ENCODE peak calls at places on chromosomes 5 and 9, in ten cellular contexts. One of them, this sample, is unnamed.

GRCh38 chr9:137959641-137960411 is 82.2 kb downstream of the CACNA1B start:
- DNase-seq in GM20000: no peak
- DNase-seq in left lung: no peak
- DNase-seq in HCT116: no peak
- DNase-seq in WTC11: peak
- DNase-seq in omental fat pad: no peak
- DNase-seq in osteocyte: peak
- DNase-seq in prostate gland: no peak
- DNase-seq in lower leg skin: no peak
- DNase-seq in breast epithelium: peak
- DNase-seq in this sample: no peak

GRCh38 chr9:109498195-109499060 is at the start of gene PTPN3:
- DNase-seq in HCT116: no peak
- DNase-seq in left lung: peak
- DNase-seq in WTC11: peak
- DNase-seq in osteocyte: no peak
- DNase-seq in GM20000: peak
- DNase-seq in lower leg skin: no peak
- DNase-seq in prostate gland: no peak
- DNase-seq in omental fat pad: no peak
- DNase-seq in breast epithelium: no peak
- DNase-seq in this sample: no peak

GRCh38 chr5:113652161-113652560 is 138.7 kb downstream of the YTHDC2 start:
- DNase-seq in GM20000: no peak
- DNase-seq in prostate gland: no peak
- DNase-seq in breast epithelium: no peak
- DNase-seq in left lung: no peak
- DNase-seq in WTC11: no peak
- DNase-seq in lower leg skin: no peak
- DNase-seq in omental fat pad: no peak
- DNase-seq in HCT116: no peak
- DNase-seq in osteocyte: no peak
- DNase-seq in this sample: no peak

GRCh38 chr5:17228833-17229291 is 11.4 kb downstream of the BASP1 start:
- DNase-seq in WTC11: no peak
- DNase-seq in omental fat pad: no peak
- DNase-seq in lower leg skin: no peak
- DNase-seq in GM20000: peak
- DNase-seq in breast epithelium: no peak
- DNase-seq in left lung: no peak
- DNase-seq in prostate gland: peak
- DNase-seq in osteocyte: no peak
- DNase-seq in HCT116: no peak
- DNase-seq in this sample: no peak

GRCh38 chr5:116572375-116573278 is 2.0 kb downstream of the SEMA6A start:
- DNase-seq in left lung: peak
- DNase-seq in lower leg skin: peak
- DNase-seq in prostate gland: peak
- DNase-seq in osteocyte: no peak
- DNase-seq in WTC11: peak
- DNase-seq in HCT116: no peak
- DNase-seq in breast epithelium: peak
- DNase-seq in omental fat pad: no peak
- DNase-seq in GM20000: no peak
- DNase-seq in this sample: no peak

GRCh38 chr5:122091942-122092600 is 14.0 kb upstream of the LOX start:
- DNase-seq in omental fat pad: no peak
- DNase-seq in left lung: no peak
- DNase-seq in HCT116: peak
- DNase-seq in prostate gland: no peak
- DNase-seq in osteocyte: no peak
- DNase-seq in WTC11: no peak
- DNase-seq in breast epithelium: no peak
- DNase-seq in GM20000: no peak
- DNase-seq in lower leg skin: no peak
- DNase-seq in this sample: no peak

GRCh38 chr5:111537153-111538024 is 25.1 kb upstream of the STARD4 start:
- DNase-seq in prostate gland: no peak
- DNase-seq in left lung: no peak
- DNase-seq in HCT116: no peak
- DNase-seq in lower leg skin: no peak
- DNase-seq in WTC11: no peak
- DNase-seq in omental fat pad: no peak
- DNase-seq in GM20000: no peak
- DNase-seq in breast epithelium: no peak
- DNase-seq in osteocyte: no peak
- DNase-seq in this sample: no peak

GRCh38 chr5:17019324-17019723 is 83.2 kb upstream of the MYO10 start:
- DNase-seq in breast epithelium: no peak
- DNase-seq in HCT116: no peak
- DNase-seq in WTC11: no peak
- DNase-seq in left lung: no peak
- DNase-seq in GM20000: no peak
- DNase-seq in osteocyte: no peak
- DNase-seq in lower leg skin: no peak
- DNase-seq in prostate gland: no peak
- DNase-seq in omental fat pad: no peak
- DNase-seq in this sample: no peak

GRCh38 chr5:113939959-113940358 is 421.9 kb upstream of the KCNN2 start:
- DNase-seq in GM20000: no peak
- DNase-seq in left lung: no peak
- DNase-seq in omental fat pad: no peak
- DNase-seq in HCT116: no peak
- DNase-seq in osteocyte: no peak
- DNase-seq in breast epithelium: no peak
- DNase-seq in lower leg skin: no peak
- DNase-seq in WTC11: no peak
- DNase-seq in prostate gland: no peak
- DNase-seq in this sample: no peak

GRCh38 chr9:133200631-133201030 is 8.4 kb downstream of the OBP2B start:
- DNase-seq in WTC11: no peak
- DNase-seq in left lung: no peak
- DNase-seq in GM20000: no peak
- DNase-seq in omental fat pad: no peak
- DNase-seq in lower leg skin: peak
- DNase-seq in osteocyte: no peak
- DNase-seq in prostate gland: no peak
- DNase-seq in HCT116: no peak
- DNase-seq in breast epithelium: no peak
- DNase-seq in this sample: no peak

GRCh38 chr5:80069918-80070318 is 34.8 kb downstream of the THBS4 start:
- DNase-seq in lower leg skin: no peak
- DNase-seq in WTC11: no peak
- DNase-seq in osteocyte: peak
- DNase-seq in HCT116: no peak
- DNase-seq in omental fat pad: no peak
- DNase-seq in GM20000: no peak
- DNase-seq in breast epithelium: no peak
- DNase-seq in left lung: no peak
- DNase-seq in prostate gland: no peak
- DNase-seq in this sample: no peak

GRCh38 chr9:17936365-17936764 is 357.5 kb downstream of the SH3GL2 start:
- DNase-seq in WTC11: no peak
- DNase-seq in prostate gland: no peak
- DNase-seq in osteocyte: no peak
- DNase-seq in lower leg skin: no peak
- DNase-seq in breast epithelium: no peak
- DNase-seq in omental fat pad: no peak
- DNase-seq in GM20000: no peak
- DNase-seq in HCT116: no peak
- DNase-seq in left lung: no peak
- DNase-seq in this sample: no peak

GRCh38 chr9:82982271-82982880 is 80.6 kb downstream of the RASEF start:
- DNase-seq in GM20000: no peak
- DNase-seq in left lung: no peak
- DNase-seq in osteocyte: no peak
- DNase-seq in HCT116: no peak
- DNase-seq in lower leg skin: no peak
- DNase-seq in prostate gland: no peak
- DNase-seq in WTC11: no peak
- DNase-seq in breast epithelium: no peak
- DNase-seq in omental fat pad: no peak
- DNase-seq in this sample: no peak

GRCh38 chr9:70257991-70258691 is 637 bp upstream of the SMC5 start:
- DNase-seq in HCT116: peak
- DNase-seq in osteocyte: no peak
- DNase-seq in WTC11: peak
- DNase-seq in omental fat pad: no peak
- DNase-seq in left lung: peak
- DNase-seq in GM20000: peak
- DNase-seq in breast epithelium: peak
- DNase-seq in lower leg skin: no peak
- DNase-seq in prostate gland: peak
- DNase-seq in this sample: no peak

GRCh38 chr9:93813687-93814560 is 141.2 kb downstream of the BARX1 start:
- DNase-seq in WTC11: no peak
- DNase-seq in HCT116: no peak
- DNase-seq in osteocyte: no peak
- DNase-seq in omental fat pad: no peak
- DNase-seq in breast epithelium: no peak
- DNase-seq in lower leg skin: peak
- DNase-seq in GM20000: peak
- DNase-seq in prostate gland: no peak
- DNase-seq in left lung: peak
- DNase-seq in this sample: peak

GRCh38 chr9:117936185-117936758 is 232.1 kb downstream of the TLR4 start:
- DNase-seq in breast epithelium: no peak
- DNase-seq in lower leg skin: no peak
- DNase-seq in prostate gland: no peak
- DNase-seq in omental fat pad: no peak
- DNase-seq in GM20000: peak
- DNase-seq in left lung: no peak
- DNase-seq in osteocyte: no peak
- DNase-seq in WTC11: no peak
- DNase-seq in HCT116: no peak
- DNase-seq in this sample: no peak

GRCh38 chr9:129027224-129027684 is 877 bp downstream of the SH3GLB2 start:
- DNase-seq in lower leg skin: no peak
- DNase-seq in left lung: no peak
- DNase-seq in omental fat pad: no peak
- DNase-seq in GM20000: no peak
- DNase-seq in breast epithelium: no peak
- DNase-seq in prostate gland: no peak
- DNase-seq in HCT116: no peak
- DNase-seq in osteocyte: no peak
- DNase-seq in WTC11: no peak
- DNase-seq in this sample: no peak

GRCh38 chr9:136645903-136646754 is 16.6 kb upstream of the EGFL7 start:
- DNase-seq in omental fat pad: no peak
- DNase-seq in GM20000: no peak
- DNase-seq in left lung: peak
- DNase-seq in prostate gland: no peak
- DNase-seq in WTC11: no peak
- DNase-seq in osteocyte: no peak
- DNase-seq in HCT116: no peak
- DNase-seq in breast epithelium: no peak
- DNase-seq in lower leg skin: no peak
- DNase-seq in this sample: peak

GRCh38 chr5:175848676-175849075 is 22.7 kb upstream of the CPLX2 start:
- DNase-seq in left lung: no peak
- DNase-seq in prostate gland: no peak
- DNase-seq in WTC11: no peak
- DNase-seq in osteocyte: no peak
- DNase-seq in GM20000: no peak
- DNase-seq in breast epithelium: no peak
- DNase-seq in omental fat pad: no peak
- DNase-seq in HCT116: no peak
- DNase-seq in lower leg skin: no peak
- DNase-seq in this sample: no peak

GRCh38 chr5:179267071-179267670 is 78.1 kb downstream of the ADAMTS2 start:
- DNase-seq in GM20000: no peak
- DNase-seq in WTC11: peak
- DNase-seq in breast epithelium: peak
- DNase-seq in HCT116: no peak
- DNase-seq in prostate gland: no peak
- DNase-seq in left lung: peak
- DNase-seq in osteocyte: peak
- DNase-seq in omental fat pad: peak
- DNase-seq in lower leg skin: peak
- DNase-seq in this sample: no peak
- TF ChIP-seq CTCF in GM20000: no peak
- TF ChIP-seq CTCF in WTC11: no peak
- TF ChIP-seq CTCF in breast epithelium: no peak
- TF ChIP-seq CTCF in HCT116: no peak
- TF ChIP-seq CTCF in prostate gland: no peak
- TF ChIP-seq CTCF in left lung: no peak
- TF ChIP-seq CTCF in osteocyte: no peak
- TF ChIP-seq CTCF in omental fat pad: no peak
- TF ChIP-seq CTCF in lower leg skin: no peak
- TF ChIP-seq CTCF in this sample: no peak

DNA sequence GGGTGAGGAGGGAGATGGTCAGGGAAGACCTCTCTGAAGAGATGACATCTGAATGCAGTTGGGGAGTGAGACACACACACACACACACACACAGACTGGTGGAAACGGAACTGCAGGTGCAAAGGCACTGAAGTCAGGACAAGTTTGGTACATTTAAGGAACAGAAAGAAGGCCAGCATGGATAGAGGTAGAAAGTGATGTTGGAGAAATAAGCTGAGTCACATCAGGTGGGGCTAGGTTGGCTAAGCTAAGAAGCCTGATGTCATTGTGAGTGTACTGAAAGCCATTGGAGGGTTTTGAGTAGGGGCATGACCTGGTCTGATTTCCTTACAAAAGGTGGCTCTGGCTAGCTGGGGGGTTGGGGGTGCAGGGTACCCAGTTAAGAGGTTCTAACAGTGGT is 3.1 kb downstream of the BSPRY start:
- DNase-seq in breast epithelium: no peak
- DNase-seq in left lung: no peak
- DNase-seq in GM20000: no peak
- DNase-seq in omental fat pad: no peak
- DNase-seq in lower leg skin: peak
- DNase-seq in osteocyte: no peak
- DNase-seq in HCT116: no peak
- DNase-seq in WTC11: no peak
- DNase-seq in prostate gland: no peak
- DNase-seq in this sample: no peak
- TF ChIP-seq CTCF in breast epithelium: no peak
- TF ChIP-seq CTCF in left lung: no peak
- TF ChIP-seq CTCF in GM20000: no peak
- TF ChIP-seq CTCF in omental fat pad: no peak
- TF ChIP-seq CTCF in lower leg skin: no peak
- TF ChIP-seq CTCF in osteocyte: no peak
- TF ChIP-seq CTCF in HCT116: no peak
- TF ChIP-seq CTCF in WTC11: no peak
- TF ChIP-seq CTCF in prostate gland: no peak
- TF ChIP-seq CTCF in this sample: no peak

GRCh38 chr9:134677743-134678142 is 36.1 kb downstream of the COL5A1 start:
- DNase-seq in lower leg skin: no peak
- DNase-seq in omental fat pad: no peak
- DNase-seq in breast epithelium: no peak
- DNase-seq in osteocyte: no peak
- DNase-seq in WTC11: no peak
- DNase-seq in prostate gland: no peak
- DNase-seq in HCT116: no peak
- DNase-seq in left lung: peak
- DNase-seq in GM20000: no peak
- DNase-seq in this sample: peak
- TF ChIP-seq CTCF in lower leg skin: no peak
- TF ChIP-seq CTCF in omental fat pad: no peak
- TF ChIP-seq CTCF in breast epithelium: no peak
- TF ChIP-seq CTCF in osteocyte: no peak
- TF ChIP-seq CTCF in WTC11: no peak
- TF ChIP-seq CTCF in prostate gland: no peak
- TF ChIP-seq CTCF in HCT116: no peak
- TF ChIP-seq CTCF in left lung: no peak
- TF ChIP-seq CTCF in GM20000: no peak
- TF ChIP-seq CTCF in this sample: no peak

GRCh38 chr9:124771021-124771866 is at the start of gene NR6A1:
- DNase-seq in prostate gland: peak
- DNase-seq in HCT116: peak
- DNase-seq in left lung: peak
- DNase-seq in lower leg skin: peak
- DNase-seq in GM20000: peak
- DNase-seq in omental fat pad: peak
- DNase-seq in breast epithelium: peak
- DNase-seq in osteocyte: peak
- DNase-seq in WTC11: peak
- DNase-seq in this sample: peak
- TF ChIP-seq CTCF in prostate gland: peak
- TF ChIP-seq CTCF in HCT116: no peak
- TF ChIP-seq CTCF in left lung: peak
- TF ChIP-seq CTCF in lower leg skin: no peak
- TF ChIP-seq CTCF in GM20000: peak
- TF ChIP-seq CTCF in omental fat pad: no peak
- TF ChIP-seq CTCF in breast epithelium: no peak
- TF ChIP-seq CTCF in osteocyte: peak
- TF ChIP-seq CTCF in WTC11: no peak
- TF ChIP-seq CTCF in this sample: no peak